ENCODE peak calls at places on chromosomes 16 and 17, in eight cellular contexts. A is tibial artery, B is cardiac muscle cell, R is heart left ventricle, F is GM23338, J is RWPE2, C is thoracic aorta, Z is K562. Y is an unnamed sample.
A peak's percentile ranks its signal among the peaks of the same experiment; 100 is the strongest.

GRCh38 chr17:42784811-42785592 is 4.6 kb downstream of the WNK4 start:
- DNase-seq in A (no peak), B (no peak), R (no peak), F (no peak), J (no peak), C (no peak), Z (no peak), Y (no peak)

GRCh38 chr16:67979955-67980678 is at the start of gene DPEP3:
- DNase-seq in A (no peak), B (no peak), R (no peak), F (peak; percentile 88), J (no peak), C (no peak), Z (no peak), Y (no peak)

GRCh38 chr17:78709119-78709681 is 72.9 kb downstream of the CYTH1 start:
- DNase-seq in A (no peak), B (no peak), R (no peak), F (no peak), J (no peak), C (no peak), Z (no peak), Y (no peak)

GRCh38 chr16:66376577-66377326 is 10.3 kb downstream of the CDH5 start:
- DNase-seq in A (no peak), B (no peak), R (no peak), F (no peak), J (no peak), C (no peak), Z (no peak), Y (no peak)

GRCh38 chr16:53946745-53947386 is 242.9 kb downstream of the FTO start:
- DNase-seq in A (no peak), B (no peak), R (no peak), F (no peak), J (no peak), C (no peak), Z (no peak), Y (no peak)

GRCh38 chr16:31474173-31474714 is 2.3 kb downstream of the TGFB1I1 start:
- DNase-seq in A (peak; percentile 55), B (no peak), R (no peak), F (no peak), J (no peak), C (no peak), Z (peak; percentile 44), Y (no peak)

GRCh38 chr17:1800240-1800639 is 29.5 kb downstream of the SMYD4 start:
- DNase-seq in A (no peak), B (no peak), R (no peak), F (no peak), J (no peak), C (no peak), Z (no peak), Y (no peak)

GRCh38 chr17:40499551-40500189 is 1.8 kb downstream of the TNS4 start:
- DNase-seq in A (peak; percentile 89), B (peak; percentile 90), R (peak; percentile 89), F (peak; percentile 94), J (no peak), C (peak; percentile 33), Z (peak; percentile 55), Y (peak; percentile 11)

GRCh38 chr17:1108810-1109605 is 70.8 kb downstream of the ABR start:
- DNase-seq in A (no peak), B (peak; percentile 66), R (peak; percentile 76), F (peak; percentile 65), J (no peak), C (no peak), Z (no peak), Y (peak; percentile 61)

GRCh38 chr16:79143026-79143425 is 457.5 kb downstream of the MAF start:
- DNase-seq in A (no peak), B (no peak), R (no peak), F (peak; percentile 10), J (no peak), C (no peak), Z (no peak), Y (no peak)

GRCh38 chr17:78257810-78258322 is 26.4 kb downstream of the TMEM235 start:
- DNase-seq in A (no peak), B (no peak), R (no peak), F (no peak), J (peak; percentile 68), C (no peak), Z (peak; percentile 28), Y (no peak)

GRCh38 chr16:30570621-30571443 is 682 bp downstream of the ZNF688 start:
- DNase-seq in A (peak; percentile 31), B (peak; percentile 76), R (no peak), F (peak; percentile 58), J (no peak), C (no peak), Z (peak; percentile 12), Y (no peak)

GRCh38 chr16:24149102-24149501 is 107.0 kb upstream of the CACNG3 start:
- DNase-seq in A (no peak), B (no peak), R (no peak), F (no peak), J (no peak), C (no peak), Z (no peak), Y (no peak)

GRCh38 chr17:82242977-82243647 is 14.3 kb downstream of the SLC16A3 start:
- DNase-seq in A (peak; percentile 82), B (no peak), R (peak; percentile 69), F (no peak), J (peak; percentile 90), C (no peak), Z (no peak), Y (peak; percentile 76)

GRCh38 chr16:69798466-69798865 is 36.3 kb downstream of the WWP2 start:
- DNase-seq in A (no peak), B (peak; percentile 46), R (no peak), F (peak; percentile 43), J (no peak), C (no peak), Z (no peak), Y (peak; percentile 15)

GRCh38 chr16:69804283-69804682 is 42.2 kb downstream of the WWP2 start:
- DNase-seq in A (no peak), B (no peak), R (no peak), F (no peak), J (no peak), C (no peak), Z (no peak), Y (no peak)

GRCh38 chr16:69796285-69797118 is 34.4 kb downstream of the WWP2 start:
- DNase-seq in A (no peak), B (peak; percentile 78), R (peak; percentile 36), F (peak; percentile 88), J (no peak), C (no peak), Z (peak; percentile 66), Y (peak; percentile 85)

DNA sequence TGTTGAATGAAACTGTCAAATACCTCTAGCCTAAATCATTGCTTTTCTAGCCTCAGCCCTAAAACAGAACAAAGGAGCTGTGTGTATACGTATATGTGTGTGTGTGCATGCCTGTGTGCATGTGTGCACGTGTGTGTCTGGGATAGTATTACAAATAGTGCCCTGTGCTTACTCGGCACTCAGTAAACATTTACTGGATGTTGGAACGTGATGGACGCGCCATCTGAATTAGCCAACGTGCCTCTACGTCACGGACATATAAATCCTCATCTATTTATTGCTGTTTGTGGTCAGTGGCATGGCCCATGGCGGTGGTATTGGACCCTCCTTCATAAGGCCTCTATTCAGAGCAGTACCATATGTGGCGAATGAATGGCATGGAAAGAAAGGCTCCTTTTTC is 37.5 kb downstream of the WWP2 start:
- DNase-seq in A (no peak), B (no peak), R (no peak), F (no peak), J (no peak), C (no peak), Z (no peak), Y (no peak)
- TF ChIP-seq CTCF in A (no peak), B (no peak), R (no peak), F (no peak), J (no peak), C (no peak), Z (no peak), Y (no peak)

DNA sequence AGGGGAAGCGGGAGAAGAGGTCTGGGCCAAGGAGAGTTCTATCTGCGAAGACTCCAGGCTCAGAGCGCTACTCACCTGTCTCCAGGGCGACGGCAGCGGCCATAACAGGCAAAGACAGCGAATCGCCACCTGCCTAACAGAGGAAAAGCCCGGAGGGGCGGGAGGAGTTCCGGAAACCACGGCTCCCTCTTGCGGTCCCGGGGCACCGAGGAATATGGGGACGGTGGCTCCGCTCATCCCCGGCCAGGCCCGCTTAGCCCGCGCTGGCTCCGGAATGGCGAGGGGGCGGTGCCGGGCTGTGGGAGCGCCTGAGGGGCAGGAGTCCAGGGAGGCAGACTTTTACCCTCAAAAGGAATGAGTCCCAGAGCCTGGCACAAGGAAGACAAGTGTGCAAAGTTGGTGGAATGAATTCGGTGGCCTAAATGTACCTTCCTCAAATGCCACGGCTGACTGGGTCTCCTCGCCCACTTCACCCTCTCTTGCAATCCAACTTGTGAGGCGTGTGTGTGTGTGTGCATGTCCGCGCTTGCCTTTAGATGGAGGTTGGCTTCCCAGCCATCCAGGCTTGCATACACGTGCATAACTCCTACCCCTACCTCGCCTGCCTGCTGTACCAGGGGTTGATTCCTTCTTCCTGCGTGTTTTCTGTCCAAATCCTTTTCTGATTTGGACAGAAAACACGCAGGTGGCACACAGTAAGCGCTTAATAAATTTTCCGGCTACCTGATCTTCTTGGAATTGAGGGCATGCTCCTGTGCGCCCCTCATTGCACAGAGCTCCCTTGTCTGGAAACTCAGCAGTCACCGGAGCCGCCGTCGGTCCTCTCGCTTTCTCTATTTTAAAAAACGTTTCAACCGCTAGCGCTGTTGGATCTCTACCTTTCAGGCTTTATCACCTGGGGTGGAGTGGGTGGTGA is 3.5 kb downstream of the C17orf100 start:
- DNase-seq in A (no peak), B (peak; percentile 34), R (no peak), F (peak; percentile 93), J (no peak), C (no peak), Z (no peak), Y (no peak)
- H3K4me3 ChIP-seq in A (peak overlapping the region; percentile 8), B (peak overlapping the region; percentile 26), R (no peak overlapping the region), F (peak overlapping the region; percentile 67), J (peak overlapping the region; percentile 19), C (peak overlapping the region; percentile 34), Z (no peak overlapping the region), Y (no peak overlapping the region)

GRCh38 chr17:7391307-7391706 is 3.0 kb downstream of the PLSCR3 start:
- DNase-seq in A (no peak), B (no peak), R (no peak), F (no peak), J (no peak), C (no peak), Z (no peak), Y (no peak)

GRCh38 chr17:7393613-7394451 is 493 bp downstream of the PLSCR3 start:
- DNase-seq in A (no peak), B (peak; percentile 60), R (no peak), F (peak; percentile 88), J (peak; percentile 72), C (no peak), Z (peak; percentile 33), Y (peak; percentile 38)

GRCh38 chr17:7389924-7390910 is 4.1 kb downstream of the PLSCR3 start:
- DNase-seq in A (no peak), B (no peak), R (no peak), F (no peak), J (no peak), C (no peak), Z (no peak), Y (no peak)

GRCh38 chr17:7394452-7395191 is at the start of gene PLSCR3:
- DNase-seq in A (peak; percentile 87), B (peak; percentile 89), R (peak; percentile 92), F (peak; percentile 89), J (peak; percentile 86), C (peak; percentile 41), Z (peak; percentile 87), Y (peak; percentile 87)

GRCh38 chr17:7392696-7393612 is 1.4 kb downstream of the PLSCR3 start:
- DNase-seq in A (no peak), B (no peak), R (no peak), F (peak; percentile 47), J (peak; percentile 59), C (no peak), Z (no peak), Y (no peak)
- H3K27ac ChIP-seq in A (peak overlapping the region; percentile 90), B (no peak overlapping the region), R (peak overlapping the region; percentile 97), F (no peak overlapping the region), J (peak overlapping the region; percentile 73), C (no peak overlapping the region), Z (no peak overlapping the region), Y (no peak overlapping the region)

GRCh38 chr17:9386401-9386800 is 189.2 kb downstream of the STX8 start:
- DNase-seq in A (no peak), B (no peak), R (no peak), F (no peak), J (no peak), C (no peak), Z (no peak), Y (no peak)
- TF ChIP-seq CTCF in A (no peak), B (no peak), R (no peak), F (no peak), J (no peak), C (no peak), Z (no peak), Y (no peak)